ENCODE peak calls at places on chromosomes 12 and 14, in four cellular contexts. L is NCI-H1694 treated with DMSO at 0.1 percent for 48 hours; G is stimulated activated CD4-positive, alpha-beta T cell treated with anti-CD3 and anti-CD28 coated beads, Interleukin-1b, Interleukin-23, amount 100 ng/mL, for 4 hours; K is NCI-H524. Z is an unnamed sample.

GRCh38 chr14:103696027-103696402 is 19.2 kb downstream of the XRCC3 start:
- DNase-seq in G (no peak), K (no peak), L (no peak), Z (no peak)

GRCh38 chr14:34912182-34912581 is 37.0 kb upstream of the BAZ1A start:
- DNase-seq in K (peak; percentile 8), G (no peak), L (no peak), Z (no peak)

GRCh38 chr12:19316420-19316819 is 122.9 kb upstream of the AEBP2 start:
- DNase-seq in K (no peak), G (no peak), L (no peak), Z (no peak)

GRCh38 chr12:53737951-53738833 is 10.9 kb upstream of the CALCOCO1 start:
- DNase-seq in L (no peak), K (peak; percentile 21), G (peak; percentile 37), Z (peak; percentile 33)

GRCh38 chr12:80087486-80088213 is 11.7 kb upstream of the OTOGL start:
- DNase-seq in K (no peak), G (no peak), L (no peak), Z (no peak)

GRCh38 chr14:32998433-32998832 is 59.8 kb downstream of the NPAS3 start:
- DNase-seq in K (no peak), L (no peak), G (no peak), Z (no peak)

GRCh38 chr14:104322531-104323466 is 184.4 kb downstream of the KIF26A start:
- DNase-seq in K (no peak), G (no peak), L (no peak), Z (no peak)

GRCh38 chr12:99079811-99080210 is 434.7 kb downstream of the APAF1 start:
- DNase-seq in G (no peak), K (no peak), L (no peak), Z (no peak)

GRCh38 chr14:37985826-37986470 is 221.8 kb upstream of the SSTR1 start:
- DNase-seq in G (peak; percentile 14), K (peak; percentile 40), L (peak; percentile 31), Z (peak; percentile 46)

GRCh38 chr12:46265734-46266133 is 3.1 kb downstream of the SLC38A1 start:
- DNase-seq in L (no peak), G (no peak), K (no peak), Z (no peak)

GRCh38 chr14:102507891-102508312 is 1.7 kb downstream of the ANKRD9 start:
- DNase-seq in K (no peak), G (no peak), L (peak; percentile 24), Z (no peak)

GRCh38 chr12:110141389-110141788 is 17.2 kb downstream of the IFT81 start:
- DNase-seq in L (no peak), G (no peak), K (no peak), Z (no peak)

GRCh38 chr12:78887008-78887407 is 22.4 kb downstream of the SYT1 start:
- DNase-seq in K (no peak), G (no peak), L (no peak), Z (no peak)

GRCh38 chr12:26939192-26939832 is 1.0 kb downstream of the FGFR1OP2 start:
- DNase-seq in K (no peak), G (no peak), L (no peak), Z (peak; percentile 40)